ENCODE peak calls at places on chromosomes 13 and 19, in seven cellular contexts. X is T-helper 9 cell; F is NCI-H1436; K is NCI-H2081; A is activated T-cell treated with anti-CD3 and anti-CD28 coated beads, Interleukin-2, amount 50 U/mL, for 72 hours; Y is suprapubic skin; Q is cortex of kidney. J is an unnamed sample.

GRCh38 chr13:97275265-97275664 is 53.1 kb downstream of the MBNL2 start:
- DNase-seq in X (no peak), F (no peak), K (no peak), A (no peak), Y (no peak), Q (no peak), J (no peak)

GRCh38 chr19:19224852-19225494 is 13.2 kb downstream of the NCAN start:
- DNase-seq in X (peak), F (peak), K (no peak), A (peak), Y (no peak), Q (no peak), J (peak)

GRCh38 chr19:56103027-56103614 is 18.0 kb downstream of the ZNF787 start:
- DNase-seq in X (no peak), F (no peak), K (no peak), A (no peak), Y (no peak), Q (no peak), J (no peak)

GRCh38 chr13:107650081-107650701 is 565.1 kb downstream of the LIG4 start:
- DNase-seq in X (no peak), F (no peak), K (peak), A (peak), Y (no peak), Q (no peak), J (no peak)

GRCh38 chr13:45575146-45575829 is 40.3 kb downstream of the ERICH6B start:
- DNase-seq in X (no peak), F (no peak), K (no peak), A (no peak), Y (no peak), Q (no peak), J (no peak)

GRCh38 chr19:19256072-19256969 is 16.8 kb downstream of the TM6SF2 start:
- DNase-seq in X (no peak), F (no peak), K (no peak), A (no peak), Y (peak), Q (no peak), J (no peak)

GRCh38 chr13:52104624-52105023 is 24.2 kb downstream of the NEK5 start:
- DNase-seq in X (no peak), F (no peak), K (no peak), A (no peak), Y (no peak), Q (no peak), J (no peak)

GRCh38 chr13:24254151-24254810 is 55.1 kb upstream of the C1QTNF9 start:
- DNase-seq in X (peak), F (no peak), K (no peak), A (peak), Y (no peak), Q (no peak), J (peak)

GRCh38 chr19:40791996-40792395 is 7.0 kb upstream of the EGLN2 start:
- DNase-seq in X (no peak), F (no peak), K (no peak), A (no peak), Y (no peak), Q (no peak), J (no peak)

GRCh38 chr13:87314822-87315221 is 356.3 kb upstream of the SLITRK5 start:
- DNase-seq in X (no peak), F (no peak), K (no peak), A (no peak), Y (no peak), Q (no peak), J (no peak)

GRCh38 chr13:106689906-106690305 is 122.0 kb upstream of the ARGLU1 start:
- DNase-seq in X (no peak), F (no peak), K (no peak), A (no peak), Y (no peak), Q (no peak), J (no peak)

GRCh38 chr13:102825921-102826706 is 19.7 kb upstream of the ERCC5 start:
- DNase-seq in X (no peak), F (no peak), K (no peak), A (no peak), Y (no peak), Q (no peak), J (no peak)

GRCh38 chr13:44088911-44089851 is 209.5 kb downstream of the LACC1 start:
- DNase-seq in X (no peak), F (no peak), K (no peak), A (no peak), Y (no peak), Q (no peak), J (no peak)

GRCh38 chr19:4955274-4955673 is 13.6 kb upstream of the KDM4B start:
- DNase-seq in X (no peak), F (no peak), K (no peak), A (no peak), Y (no peak), Q (no peak), J (no peak)

GRCh38 chr19:54319049-54319448 is 6.1 kb upstream of the LILRA5 start:
- DNase-seq in X (no peak), F (no peak), K (no peak), A (no peak), Y (no peak), Q (no peak), J (no peak)

GRCh38 chr19:47375694-47376588 is 26.8 kb downstream of the DHX34 start:
- DNase-seq in X (no peak), F (no peak), K (no peak), A (no peak), Y (no peak), Q (no peak), J (no peak)

GRCh38 chr19:19873381-19873780 is 7.7 kb downstream of the ZNF253 start:
- DNase-seq in X (no peak), F (no peak), K (no peak), A (peak), Y (no peak), Q (no peak), J (no peak)

GRCh38 chr19:42471554-42472249 is 29.0 kb upstream of the CXCL17 start:
- DNase-seq in X (no peak), F (peak), K (no peak), A (no peak), Y (no peak), Q (no peak), J (no peak)

GRCh38 chr19:52444506-52444905 is 8.8 kb upstream of the ZNF578 start:
- DNase-seq in X (no peak), F (no peak), K (no peak), A (no peak), Y (no peak), Q (no peak), J (no peak)

GRCh38 chr13:28659611-28659970 is 661 bp downstream of the POMP start:
- DNase-seq in X (no peak), F (no peak), K (no peak), A (peak), Y (no peak), Q (no peak), J (no peak)

GRCh38 chr19:39196860-39197562 is at the start of gene NCCRP1:
- DNase-seq in X (no peak), F (no peak), K (no peak), A (peak), Y (no peak), Q (no peak), J (no peak)

GRCh38 chr13:85536706-85537105 is 262.5 kb downstream of the SLITRK6 start:
- DNase-seq in X (no peak), F (no peak), K (no peak), A (no peak), Y (no peak), Q (no peak), J (no peak)

GRCh38 chr13:94674609-94675348 is 37.6 kb downstream of the SOX21 start:
- DNase-seq in X (peak), F (peak), K (peak), A (peak), Y (no peak), Q (no peak), J (no peak)

GRCh38 chr13:107124129-107124718 is 556.3 kb upstream of the ARGLU1 start:
- DNase-seq in X (no peak), F (peak), K (peak), A (no peak), Y (no peak), Q (no peak), J (no peak)

GRCh38 chr13:83895994-83896580 is 13.8 kb upstream of the SLITRK1 start:
- DNase-seq in X (no peak), F (no peak), K (no peak), A (no peak), Y (no peak), Q (no peak), J (no peak)

GRCh38 chr19:42324655-42325307 is 654 bp upstream of the MEGF8 start:
- DNase-seq in X (no peak), F (no peak), K (no peak), A (peak), Y (no peak), Q (no peak), J (no peak)

GRCh38 chr13:110354209-110354627 is 47.1 kb downstream of the COL4A2 start:
- DNase-seq in X (no peak), F (no peak), K (no peak), A (no peak), Y (no peak), Q (no peak), J (no peak)

GRCh38 chr13:73416093-73416492 is 357.3 kb downstream of the KLF5 start:
- DNase-seq in X (no peak), F (no peak), K (no peak), A (no peak), Y (no peak), Q (no peak), J (no peak)